ENCODE peak calls at places on chromosome 20, in four cellular contexts. C is NCI-H460, T is endothelial cell, Y is activated gamma-delta T cell treated with Interleukin-2 at 50 U/mL for 16 hours. X is an unnamed sample.

GRCh38 chr20:21613512-21613911 is 92.0 kb upstream of the PAX1 start:
- DNase-seq in C (no peak), T (no peak), Y (no peak), X (no peak)

GRCh38 chr20:43243672-43244269 is 54.1 kb upstream of the PTPRT start:
- DNase-seq in C (no peak), T (no peak), Y (no peak), X (no peak)

GRCh38 chr20:50284811-50285375 is 94.3 kb downstream of the CEBPB start:
- DNase-seq in C (no peak), T (no peak), Y (no peak), X (no peak)

GRCh38 chr20:47785321-47785899 is at the start of gene SULF2:
- DNase-seq in C (no peak), T (peak; percentile 41), Y (no peak), X (no peak)

GRCh38 chr20:46700481-46700880 is 9.0 kb upstream of the SLC2A10 start:
- DNase-seq in C (no peak), T (no peak), Y (no peak), X (no peak)

GRCh38 chr20:21719592-21720214 is 14.2 kb downstream of the PAX1 start:
- DNase-seq in C (peak; percentile 51), T (peak; percentile 79), Y (peak; percentile 12), X (no peak)

GRCh38 chr20:60589624-60590023 is 631.4 kb downstream of the CDH26 start:
- DNase-seq in C (peak; percentile 5), T (peak; percentile 53), Y (no peak), X (no peak)

GRCh38 chr20:43409041-43409913 is 48.4 kb upstream of the SRSF6 start:
- DNase-seq in C (peak; percentile 15), T (no peak), Y (no peak), X (no peak)

GRCh38 chr20:8803065-8803464 is 265.8 kb upstream of the PLCB4 start:
- DNase-seq in C (no peak), T (peak; percentile 7), Y (no peak), X (no peak)

GRCh38 chr20:14951707-14952106 is 614.3 kb upstream of the FLRT3 start:
- DNase-seq in C (no peak), T (no peak), Y (no peak), X (peak; percentile 50)

GRCh38 chr20:39706089-39706721 is 744.1 kb downstream of the DHX35 start:
- DNase-seq in C (no peak), T (no peak), Y (no peak), X (no peak)

GRCh38 chr20:13458860-13459451 is 179.8 kb downstream of the TASP1 start:
- DNase-seq in C (peak; percentile 24), T (peak; percentile 22), Y (no peak), X (no peak)

GRCh38 chr20:1943267-1944002 is 48.2 kb downstream of the SIRPA start:
- DNase-seq in C (peak; percentile 54), T (no peak), Y (no peak), X (no peak)

GRCh38 chr20:9068232-9068781 is 580 bp upstream of the PLCB4 start:
- DNase-seq in C (peak; percentile 52), T (peak; percentile 67), Y (no peak), X (no peak)

X was measured in BJ.